ENCODE peak calls at places on chromosomes 4 and X, in nine cellular contexts. P, Y, Z, C, H, L, T, Q and G are unnamed samples.

GRCh38 chrX:9538544-9539045 is 73.7 kb downstream of the TBL1X start:
- ATAC-seq in Y (no peak), T (no peak), Z (no peak), L (no peak), C (no peak), Q (no peak), P (no peak), H (peak), G (no peak)

GRCh38 chr4:37795796-37796195 is 30.7 kb upstream of the PGM2 start:
- ATAC-seq in Z (no peak), Q (no peak), L (no peak), H (no peak), Y (no peak), C (no peak), T (no peak), P (no peak), G (no peak)

GRCh38 chr4:4302416-4302815 is 12.4 kb downstream of the ZBTB49 start:
- ATAC-seq in Y (no peak), H (no peak), Q (no peak), T (no peak), L (no peak), Z (no peak), C (no peak), P (no peak), G (no peak)

GRCh38 chrX:88612870-88613329 is 134.1 kb upstream of the CPXCR1 start:
- ATAC-seq in T (peak), P (no peak), Y (no peak), Z (no peak), L (no peak), Q (no peak), C (no peak), H (no peak), G (no peak)

GRCh38 chrX:20362268-20363002 is 95.7 kb upstream of the RPS6KA3 start:
- ATAC-seq in T (no peak), P (peak), L (no peak), Q (peak), H (no peak), Z (no peak), C (peak), Y (no peak), G (no peak)

GRCh38 chrX:151699746-151700145 is 4.5 kb downstream of the PRRG3 start:
- ATAC-seq in C (no peak), H (no peak), Q (no peak), Z (no peak), P (no peak), T (no peak), Y (no peak), L (no peak), G (no peak)

GRCh38 chrX:55169782-55170181 is 50.4 kb upstream of the PAGE5 start:
- ATAC-seq in P (no peak), Q (no peak), T (no peak), L (no peak), H (no peak), Y (peak), Z (no peak), C (no peak), G (no peak)

GRCh38 chr4:113511944-113512343 is 249.6 kb downstream of the CAMK2D start:
- ATAC-seq in C (no peak), P (peak), T (no peak), H (no peak), Y (no peak), Z (no peak), L (no peak), Q (no peak), G (no peak)

GRCh38 chr4:714087-714486 is 8.5 kb downstream of the PCGF3 start:
- ATAC-seq in Y (no peak), Z (no peak), L (no peak), H (no peak), Q (no peak), P (no peak), T (peak), C (no peak), G (no peak)

GRCh38 chr4:1992468-1993168 is 16.2 kb downstream of the NELFA start:
- ATAC-seq in Y (no peak), P (peak), Q (peak), C (no peak), T (peak), H (no peak), L (no peak), Z (no peak), G (no peak)

GRCh38 chr4:184420881-184421416 is 53.4 kb downstream of the IRF2 start:
- ATAC-seq in P (peak), L (no peak), T (peak), Y (peak), H (peak), Q (no peak), C (no peak), Z (peak), G (peak)

GRCh38 chr4:74628808-74629616 is 165.3 kb downstream of the BTC start:
- ATAC-seq in Y (peak), H (no peak), C (peak), L (no peak), Z (no peak), P (no peak), Q (peak), T (no peak), G (peak)

GRCh38 chr4:16270654-16271328 is 44.5 kb upstream of the TAPT1 start:
- ATAC-seq in L (no peak), C (peak), Q (peak), T (peak), H (no peak), Y (peak), P (peak), Z (no peak), G (no peak)

GRCh38 chrX:9164086-9164485 is 130.2 kb upstream of the FAM9B start:
- ATAC-seq in Y (peak), Q (no peak), H (peak), C (no peak), T (no peak), Z (no peak), L (no peak), P (no peak), G (peak)

GRCh38 chr4:143384381-143384994 is 47.8 kb downstream of the GAB1 start:
- ATAC-seq in Q (no peak), H (no peak), P (no peak), L (no peak), Y (peak), Z (no peak), C (peak), T (no peak), G (no peak)

GRCh38 chrX:99857455-99857854 is 552.6 kb downstream of the PCDH19 start:
- ATAC-seq in H (no peak), Y (no peak), Q (no peak), Z (no peak), C (no peak), L (no peak), P (no peak), T (no peak), G (no peak)

GRCh38 chrX:71228063-71228642 is 5.1 kb downstream of the GJB1 start:
- ATAC-seq in Z (no peak), Y (no peak), H (no peak), P (no peak), L (no peak), T (no peak), C (no peak), Q (no peak), G (no peak)

GRCh38 chr4:152417648-152418047 is 118.2 kb downstream of the FBXW7 start:
- ATAC-seq in H (no peak), C (no peak), P (no peak), Q (no peak), T (peak), Y (no peak), L (no peak), Z (no peak), G (no peak)

GRCh38 chr4:55318541-55319129 is 27.4 kb upstream of the SRD5A3 start:
- ATAC-seq in Z (peak), L (peak), P (no peak), H (peak), T (no peak), Q (no peak), C (no peak), Y (peak), G (peak)

GRCh38 chr4:151940926-151941617 is 180.3 kb upstream of the GATB start:
- ATAC-seq in C (no peak), H (no peak), Z (no peak), P (no peak), Y (no peak), L (no peak), T (no peak), Q (no peak), G (peak)

GRCh38 chr4:100981447-100982204 is 365.7 kb downstream of the PPP3CA start:
- ATAC-seq in Z (no peak), Y (peak), T (no peak), Q (peak), H (no peak), L (no peak), C (peak), P (peak), G (no peak)

GRCh38 chr4:126593626-126594025 is 1039.1 kb upstream of the INTU start:
- ATAC-seq in Z (no peak), Y (no peak), P (no peak), L (no peak), C (no peak), H (no peak), T (no peak), Q (no peak), G (no peak)

GRCh38 chr4:15765910-15766703 is 12.0 kb upstream of the CD38 start:
- ATAC-seq in Z (peak), Y (peak), C (no peak), Q (no peak), P (peak), L (peak), T (no peak), H (peak), G (peak)

GRCh38 chr4:44727471-44727870 is 1.1 kb upstream of the GNPDA2 start:
- ATAC-seq in Q (no peak), Y (no peak), C (no peak), T (no peak), H (no peak), P (no peak), L (no peak), Z (no peak), G (no peak)